ENCODE peak calls at places on chromosomes 5 and 9, in five cellular contexts. O is fibroblast of the conjunctiva, K is RCC 7860, N is D341Med, J is NCI-H1436. T is an unnamed sample.

GRCh38 chr9:124617477-124618141 is 110.4 kb upstream of the NR5A1 start:
- DNase-seq in K (peak), O (peak), J (peak), N (peak), T (peak)

GRCh38 chr5:71974165-71974564 is 133.1 kb upstream of the MAP1B start:
- DNase-seq in O (no peak), K (no peak), N (no peak), J (no peak), T (no peak)

GRCh38 chr5:16866795-16867584 is 69.1 kb downstream of the MYO10 start:
- DNase-seq in N (no peak), K (no peak), J (no peak), O (no peak), T (no peak)

GRCh38 chr9:124835026-124835501 is 18.2 kb upstream of the WDR38 start:
- DNase-seq in J (peak), N (no peak), K (peak), O (peak), T (peak)

GRCh38 chr5:114018178-114018577 is 343.7 kb upstream of the KCNN2 start:
- DNase-seq in K (no peak), J (no peak), O (no peak), N (peak), T (no peak)

GRCh38 chr5:181189962-181190710 is 14.9 kb downstream of the TRIM7 start:
- DNase-seq in O (no peak), K (no peak), N (no peak), J (no peak), T (no peak)

GRCh38 chr9:91360551-91361293 is 996 bp downstream of the AUH start:
- DNase-seq in O (no peak), K (no peak), J (no peak), N (no peak), T (no peak)

GRCh38 chr9:125889524-125890473 is 142.6 kb downstream of the PBX3 start:
- DNase-seq in K (peak), N (peak), J (peak), O (no peak), T (peak)

GRCh38 chr5:43150748-43151147 is 30.0 kb downstream of the ZNF131 start:
- DNase-seq in N (peak), K (no peak), J (no peak), O (no peak), T (no peak)

GRCh38 chr5:142343531-142343930 is 18.7 kb upstream of the SPRY4 start:
- DNase-seq in O (no peak), K (no peak), J (no peak), N (no peak), T (peak)

GRCh38 chr9:26689041-26689440 is 203.6 kb downstream of the CAAP1 start:
- DNase-seq in O (no peak), J (no peak), K (no peak), N (no peak), T (no peak)

GRCh38 chr5:1125030-1125357 is 13.1 kb upstream of the SLC12A7 start:
- DNase-seq in N (no peak), O (no peak), J (no peak), K (no peak), T (no peak)

GRCh38 chr5:100505984-100506670 is 29.0 kb upstream of the FAM174A start:
- DNase-seq in N (no peak), J (no peak), K (peak), O (peak), T (no peak)